ENCODE peak calls at places on chromosomes 7 and 10, in four cellular contexts. One of them, this sample, is unnamed. For H3K4me1 and H3K27me3, the result is how much of the 10 kb centered on the place peaks cover.

GRCh38 chr7:73992104-73992562 is 35.8 kb upstream of the ELN start:
- DNase-seq in ovary: no peak
- DNase-seq in trophoblast cell: peak
- DNase-seq in mammary epithelial cell: no peak
- DNase-seq in this sample: peak

GRCh38 chr7:70698219-70698832 is 433.6 kb upstream of the GALNT17 start:
- DNase-seq in ovary: no peak
- DNase-seq in trophoblast cell: peak
- DNase-seq in mammary epithelial cell: peak
- DNase-seq in this sample: no peak

GRCh38 chr10:76150886-76151288 is 719.5 kb downstream of the LRMDA start:
- DNase-seq in ovary: no peak
- DNase-seq in trophoblast cell: no peak
- DNase-seq in mammary epithelial cell: no peak
- DNase-seq in this sample: no peak

GRCh38 chr7:138726288-138726687 is 25.1 kb upstream of the SVOPL start:
- DNase-seq in ovary: no peak
- DNase-seq in trophoblast cell: no peak
- DNase-seq in mammary epithelial cell: no peak
- DNase-seq in this sample: no peak

GRCh38 chr10:120415709-120416330 is 41.2 kb upstream of the PLPP4 start:
- DNase-seq in ovary: no peak
- DNase-seq in trophoblast cell: peak
- DNase-seq in mammary epithelial cell: peak
- DNase-seq in this sample: no peak

GRCh38 chr7:106770191-106770590 is 94.9 kb upstream of the PIK3CG start:
- DNase-seq in ovary: no peak
- DNase-seq in trophoblast cell: peak
- DNase-seq in mammary epithelial cell: peak
- DNase-seq in this sample: no peak

GRCh38 chr10:44384601-44385422 is at the start of gene CXCL12:
- DNase-seq in ovary: peak
- DNase-seq in trophoblast cell: peak
- DNase-seq in mammary epithelial cell: peak
- DNase-seq in this sample: peak

GRCh38 chr10:84407390-84408049 is 79.1 kb downstream of the CCSER2 start:
- DNase-seq in ovary: no peak
- DNase-seq in trophoblast cell: peak
- DNase-seq in mammary epithelial cell: peak
- DNase-seq in this sample: no peak

GRCh38 chr7:99731638-99732374 is 3.2 kb downstream of the CYP3A7 start:
- DNase-seq in ovary: no peak
- DNase-seq in trophoblast cell: peak
- DNase-seq in mammary epithelial cell: no peak
- DNase-seq in this sample: no peak

GRCh38 chr7:151292850-151293249 is 44.4 kb upstream of the SMARCD3 start:
- DNase-seq in ovary: no peak
- DNase-seq in trophoblast cell: no peak
- DNase-seq in mammary epithelial cell: no peak
- DNase-seq in this sample: no peak

GRCh38 chr7:101436857-101437576 is 74.3 kb downstream of the COL26A1 start:
- DNase-seq in ovary: no peak
- DNase-seq in trophoblast cell: peak
- DNase-seq in mammary epithelial cell: no peak
- DNase-seq in this sample: no peak

GRCh38 chr10:93063977-93064660 is 3.5 kb downstream of the CYP26C1 start:
- DNase-seq in ovary: no peak
- DNase-seq in trophoblast cell: no peak
- DNase-seq in mammary epithelial cell: no peak
- DNase-seq in this sample: no peak

GRCh38 chr7:66359656-66360211 is 154.6 kb downstream of the TPST1 start:
- DNase-seq in ovary: no peak
- DNase-seq in trophoblast cell: no peak
- DNase-seq in mammary epithelial cell: peak
- DNase-seq in this sample: no peak

GRCh38 chr10:113158183-113158582 is 208.1 kb downstream of the TCF7L2 start:
- DNase-seq in ovary: no peak
- DNase-seq in trophoblast cell: no peak
- DNase-seq in mammary epithelial cell: no peak
- DNase-seq in this sample: no peak

GRCh38 chr10:48985621-48986158 is 46.0 kb upstream of the LRRC18 start:
- DNase-seq in ovary: no peak
- DNase-seq in trophoblast cell: no peak
- DNase-seq in mammary epithelial cell: no peak
- DNase-seq in this sample: no peak

GRCh38 chr7:149097088-149097487 is 6.6 kb upstream of the ZNF786 start:
- DNase-seq in ovary: no peak
- DNase-seq in trophoblast cell: peak
- DNase-seq in mammary epithelial cell: no peak
- DNase-seq in this sample: no peak

GRCh38 chr7:120979765-120980499 is 8.6 kb upstream of the CPED1 start:
- DNase-seq in ovary: no peak
- DNase-seq in trophoblast cell: peak
- DNase-seq in mammary epithelial cell: no peak
- DNase-seq in this sample: no peak

GRCh38 chr7:71308105-71308504 is 176.2 kb downstream of the GALNT17 start:
- DNase-seq in ovary: no peak
- DNase-seq in trophoblast cell: no peak
- DNase-seq in mammary epithelial cell: no peak
- DNase-seq in this sample: peak

GRCh38 chr7:157687845-157688244 is 351.0 kb downstream of the DNAJB6 start:
- DNase-seq in ovary: no peak
- DNase-seq in trophoblast cell: no peak
- DNase-seq in mammary epithelial cell: no peak
- DNase-seq in this sample: no peak

GRCh38 chr10:88222878-88223277 is 359.5 kb downstream of the PTEN start:
- DNase-seq in ovary: no peak
- DNase-seq in trophoblast cell: peak
- DNase-seq in mammary epithelial cell: no peak
- DNase-seq in this sample: no peak

GRCh38 chr7:152035807-152036206 is 10.3 kb downstream of the GALNT11 start:
- DNase-seq in ovary: no peak
- DNase-seq in trophoblast cell: no peak
- DNase-seq in mammary epithelial cell: no peak
- DNase-seq in this sample: no peak

GRCh38 chr10:126597206-126597605 is 73.3 kb downstream of the C10orf90 start:
- DNase-seq in ovary: no peak
- DNase-seq in trophoblast cell: no peak
- DNase-seq in mammary epithelial cell: no peak
- DNase-seq in this sample: no peak

GRCh38 chr10:84075226-84076046 is 63.9 kb upstream of the GHITM start:
- DNase-seq in ovary: no peak
- DNase-seq in trophoblast cell: no peak
- DNase-seq in mammary epithelial cell: no peak
- DNase-seq in this sample: no peak

GRCh38 chr7:36686499-36686898 is 37.8 kb downstream of the AOAH start:
- DNase-seq in ovary: no peak
- DNase-seq in trophoblast cell: no peak
- DNase-seq in mammary epithelial cell: peak
- DNase-seq in this sample: no peak

GRCh38 chr7:50921114-50921513 is 138.4 kb upstream of the GRB10 start:
- DNase-seq in ovary: no peak
- DNase-seq in trophoblast cell: no peak
- DNase-seq in mammary epithelial cell: peak
- DNase-seq in this sample: no peak

GRCh38 chr7:29587195-29587808 is 23.7 kb downstream of the PRR15 start:
- DNase-seq in ovary: no peak
- DNase-seq in trophoblast cell: no peak
- DNase-seq in mammary epithelial cell: no peak
- DNase-seq in this sample: no peak

GRCh38 chr10:119391430-119392313 is 150.8 kb downstream of the RGS10 start:
- DNase-seq in ovary: no peak
- DNase-seq in trophoblast cell: no peak
- DNase-seq in mammary epithelial cell: no peak
- DNase-seq in this sample: no peak

GRCh38 chr10:49407552-49408137 is 11.8 kb upstream of the DRGX start:
- DNase-seq in ovary: peak
- DNase-seq in trophoblast cell: peak
- DNase-seq in mammary epithelial cell: peak
- DNase-seq in this sample: peak

GRCh38 chr10:58373446-58373834 is 11.8 kb upstream of the TFAM start:
- DNase-seq in ovary: no peak
- DNase-seq in trophoblast cell: peak
- DNase-seq in mammary epithelial cell: peak
- DNase-seq in this sample: no peak

GRCh38 chr7:93307131-93307660 is 75.0 kb downstream of the VPS50 start:
- DNase-seq in ovary: no peak
- DNase-seq in trophoblast cell: peak
- DNase-seq in mammary epithelial cell: peak
- DNase-seq in this sample: no peak

GRCh38 chr7:39560997-39561396 is 5.2 kb upstream of the YAE1 start:
- DNase-seq in ovary: no peak
- DNase-seq in trophoblast cell: no peak
- DNase-seq in mammary epithelial cell: no peak
- DNase-seq in this sample: no peak
- H3K27ac ChIP-seq in ovary: no peak
- H3K27ac ChIP-seq in trophoblast cell: no peak
- H3K27ac ChIP-seq in mammary epithelial cell: no peak
- H3K27ac ChIP-seq in this sample: no peak

DNA sequence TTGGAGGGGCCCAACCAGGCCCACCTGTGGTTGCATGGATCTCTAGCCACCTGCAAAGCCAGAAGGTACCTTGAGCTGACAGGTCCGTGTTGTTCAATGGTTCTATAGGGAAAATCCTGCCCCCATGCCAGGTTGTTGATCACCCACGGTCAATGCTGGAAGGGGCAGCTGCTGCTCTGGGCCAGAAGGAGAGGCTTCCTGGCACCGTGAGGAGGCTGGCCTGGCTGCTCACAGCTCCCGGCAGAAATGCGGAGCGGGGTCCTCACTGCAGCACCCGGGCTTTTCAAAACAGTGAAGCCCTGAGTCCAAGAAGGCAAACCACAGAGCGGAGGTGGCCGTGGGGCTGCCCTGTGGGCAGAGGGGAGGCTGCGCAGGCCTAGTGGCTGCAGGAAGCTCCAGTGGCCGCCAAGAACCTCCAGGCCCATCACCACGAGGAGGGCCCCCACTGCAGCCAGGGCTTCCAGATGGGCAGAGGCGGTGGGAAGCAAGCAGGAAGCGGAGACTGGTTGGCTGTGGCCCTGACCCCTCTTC is 25.0 kb upstream of the GPR146 start:
- DNase-seq in ovary: no peak
- DNase-seq in trophoblast cell: no peak
- DNase-seq in mammary epithelial cell: no peak
- DNase-seq in this sample: no peak
- H3K4me1 ChIP-seq in ovary: under half
- H3K4me1 ChIP-seq in trophoblast cell: under half
- H3K4me1 ChIP-seq in mammary epithelial cell: under half
- H3K4me1 ChIP-seq in this sample: under half

DNA sequence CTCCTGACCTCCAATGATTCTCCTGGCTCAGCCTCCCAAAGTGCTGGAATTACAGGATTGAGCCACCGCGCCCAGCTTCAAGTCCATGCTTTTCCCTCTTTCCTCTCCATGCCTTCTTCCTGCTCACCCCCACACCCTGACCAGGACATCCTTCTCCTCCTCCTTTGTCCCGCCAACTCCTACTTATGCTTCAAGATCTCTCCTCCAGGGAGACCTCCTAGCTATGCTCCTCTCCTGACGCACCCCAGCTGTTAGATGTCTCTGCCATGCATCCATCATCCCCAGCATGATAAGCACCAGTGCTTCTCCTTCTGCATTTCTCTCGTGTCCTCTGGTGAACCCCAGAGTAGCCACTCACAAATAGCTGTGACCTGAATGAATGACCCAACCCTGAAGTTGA is 21.1 kb downstream of the SRRM3 start:
- DNase-seq in ovary: no peak
- DNase-seq in trophoblast cell: no peak
- DNase-seq in mammary epithelial cell: no peak
- DNase-seq in this sample: no peak
- H3K27me3 ChIP-seq in ovary: under half
- H3K27me3 ChIP-seq in trophoblast cell: under half
- H3K27me3 ChIP-seq in mammary epithelial cell: under half
- H3K27me3 ChIP-seq in this sample: under half

GRCh38 chr7:47190462-47190861 is 391.4 kb downstream of the TNS3 start:
- DNase-seq in ovary: no peak
- DNase-seq in trophoblast cell: no peak
- DNase-seq in mammary epithelial cell: no peak
- DNase-seq in this sample: no peak

GRCh38 chr7:47191876-47192291 is 390.0 kb downstream of the TNS3 start:
- DNase-seq in ovary: no peak
- DNase-seq in trophoblast cell: no peak
- DNase-seq in mammary epithelial cell: no peak
- DNase-seq in this sample: peak

GRCh38 chr7:47194516-47194915 is 387.4 kb downstream of the TNS3 start:
- DNase-seq in ovary: no peak
- DNase-seq in trophoblast cell: peak
- DNase-seq in mammary epithelial cell: no peak
- DNase-seq in this sample: no peak

GRCh38 chr7:47191316-47191715 is 390.6 kb downstream of the TNS3 start:
- DNase-seq in ovary: no peak
- DNase-seq in trophoblast cell: no peak
- DNase-seq in mammary epithelial cell: no peak
- DNase-seq in this sample: no peak

GRCh38 chr7:47193003-47193402 is 388.9 kb downstream of the TNS3 start:
- DNase-seq in ovary: no peak
- DNase-seq in trophoblast cell: no peak
- DNase-seq in mammary epithelial cell: no peak
- DNase-seq in this sample: no peak
- H3K27ac ChIP-seq in ovary: no peak
- H3K27ac ChIP-seq in trophoblast cell: no peak
- H3K27ac ChIP-seq in mammary epithelial cell: no peak
- H3K27ac ChIP-seq in this sample: no peak

GRCh38 chr7:144596953-144597352 is 193.5 kb upstream of the NOBOX start:
- DNase-seq in ovary: no peak
- DNase-seq in trophoblast cell: no peak
- DNase-seq in mammary epithelial cell: no peak
- DNase-seq in this sample: no peak
- H3K4me1 ChIP-seq in ovary: under half
- H3K4me1 ChIP-seq in trophoblast cell: under half
- H3K4me1 ChIP-seq in mammary epithelial cell: under half
- H3K4me1 ChIP-seq in this sample: under half

DNA sequence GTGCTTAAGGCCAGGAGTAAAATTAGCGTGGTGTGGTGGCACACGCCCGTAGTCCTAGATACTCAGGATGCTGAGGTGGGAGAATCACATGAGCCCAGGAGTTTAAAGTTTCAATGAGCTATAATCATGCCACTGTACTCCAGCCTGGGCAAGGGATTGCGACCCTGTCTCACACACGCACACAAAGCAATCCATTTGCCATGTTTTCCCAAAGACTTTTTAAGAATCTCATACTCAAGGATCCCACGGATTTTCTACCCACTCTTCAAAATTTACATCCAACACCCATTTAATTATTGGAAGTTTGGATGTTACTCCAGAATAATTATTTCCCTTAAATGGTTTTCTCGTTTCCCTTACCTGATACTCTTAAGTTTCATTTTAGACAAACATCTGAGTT is 47.9 kb downstream of the IGF2BP3 start:
- DNase-seq in ovary: no peak
- DNase-seq in trophoblast cell: no peak
- DNase-seq in mammary epithelial cell: no peak
- DNase-seq in this sample: no peak
- H3K27me3 ChIP-seq in ovary: under half
- H3K27me3 ChIP-seq in trophoblast cell: under half
- H3K27me3 ChIP-seq in mammary epithelial cell: under half
- H3K27me3 ChIP-seq in this sample: under half

GRCh38 chr10:29140991-29141390 is 147.9 kb upstream of the LYZL1 start:
- DNase-seq in ovary: no peak
- DNase-seq in trophoblast cell: peak
- DNase-seq in mammary epithelial cell: peak
- DNase-seq in this sample: no peak
- H3K27ac ChIP-seq in ovary: no peak
- H3K27ac ChIP-seq in trophoblast cell: peak
- H3K27ac ChIP-seq in mammary epithelial cell: peak
- H3K27ac ChIP-seq in this sample: no peak

This sample was measured in right cardiac atrium.